ENCODE peak calls at places on chromosomes 5 and 9, in seven cellular contexts. One of them, this sample, is unnamed.

GRCh38 chr9:112764837-112765236 is 14.3 kb downstream of the SNX30 start:
- DNase-seq in CD4-positive, alpha-beta memory T cell: no peak
- DNase-seq in right lobe of liver: peak
- DNase-seq in skeletal muscle cell: no peak
- DNase-seq in GM23248: no peak
- DNase-seq in fibroblast of mammary gland: no peak
- DNase-seq in colonic mucosa: peak
- DNase-seq in this sample: no peak

GRCh38 chr5:174221454-174221853 is 175.9 kb downstream of the NSG2 start:
- DNase-seq in fibroblast of mammary gland: no peak
- DNase-seq in right lobe of liver: no peak
- DNase-seq in GM23248: no peak
- DNase-seq in skeletal muscle cell: no peak
- DNase-seq in CD4-positive, alpha-beta memory T cell: no peak
- DNase-seq in colonic mucosa: no peak
- DNase-seq in this sample: no peak

GRCh38 chr9:133443248-133443647 is 16.5 kb upstream of the CACFD1 start:
- DNase-seq in right lobe of liver: no peak
- DNase-seq in CD4-positive, alpha-beta memory T cell: no peak
- DNase-seq in GM23248: no peak
- DNase-seq in skeletal muscle cell: no peak
- DNase-seq in colonic mucosa: no peak
- DNase-seq in fibroblast of mammary gland: no peak
- DNase-seq in this sample: no peak

GRCh38 chr5:148374693-148375360 is 8.9 kb upstream of the FBXO38 start:
- DNase-seq in CD4-positive, alpha-beta memory T cell: peak
- DNase-seq in GM23248: peak
- DNase-seq in fibroblast of mammary gland: peak
- DNase-seq in colonic mucosa: peak
- DNase-seq in skeletal muscle cell: peak
- DNase-seq in right lobe of liver: no peak
- DNase-seq in this sample: no peak

GRCh38 chr5:32520995-32521394 is 64.4 kb upstream of the SUB1 start:
- DNase-seq in CD4-positive, alpha-beta memory T cell: no peak
- DNase-seq in skeletal muscle cell: no peak
- DNase-seq in right lobe of liver: no peak
- DNase-seq in colonic mucosa: no peak
- DNase-seq in fibroblast of mammary gland: no peak
- DNase-seq in GM23248: peak
- DNase-seq in this sample: no peak

GRCh38 chr5:100043475-100043874 is 491.7 kb upstream of the FAM174A start:
- DNase-seq in GM23248: no peak
- DNase-seq in right lobe of liver: no peak
- DNase-seq in skeletal muscle cell: no peak
- DNase-seq in CD4-positive, alpha-beta memory T cell: no peak
- DNase-seq in colonic mucosa: no peak
- DNase-seq in fibroblast of mammary gland: no peak
- DNase-seq in this sample: no peak

GRCh38 chr9:107367727-107368502 is 84.8 kb downstream of the RAD23B start:
- DNase-seq in right lobe of liver: no peak
- DNase-seq in skeletal muscle cell: no peak
- DNase-seq in CD4-positive, alpha-beta memory T cell: no peak
- DNase-seq in GM23248: no peak
- DNase-seq in fibroblast of mammary gland: no peak
- DNase-seq in colonic mucosa: no peak
- DNase-seq in this sample: no peak

GRCh38 chr9:137079401-137079787 is 2.1 kb downstream of the UAP1L1 start:
- DNase-seq in GM23248: no peak
- DNase-seq in skeletal muscle cell: no peak
- DNase-seq in fibroblast of mammary gland: no peak
- DNase-seq in CD4-positive, alpha-beta memory T cell: no peak
- DNase-seq in right lobe of liver: no peak
- DNase-seq in colonic mucosa: no peak
- DNase-seq in this sample: no peak

GRCh38 chr9:34334337-34334824 is 5.0 kb downstream of the NUDT2 start:
- DNase-seq in CD4-positive, alpha-beta memory T cell: no peak
- DNase-seq in GM23248: no peak
- DNase-seq in fibroblast of mammary gland: no peak
- DNase-seq in skeletal muscle cell: no peak
- DNase-seq in colonic mucosa: no peak
- DNase-seq in right lobe of liver: no peak
- DNase-seq in this sample: no peak

GRCh38 chr5:178940569-178941360 is at the start of gene ZNF454:
- DNase-seq in CD4-positive, alpha-beta memory T cell: no peak
- DNase-seq in fibroblast of mammary gland: peak
- DNase-seq in right lobe of liver: peak
- DNase-seq in GM23248: peak
- DNase-seq in colonic mucosa: peak
- DNase-seq in skeletal muscle cell: peak
- DNase-seq in this sample: no peak

GRCh38 chr5:138978085-138978484 is 103.0 kb upstream of the LRRTM2 start:
- DNase-seq in right lobe of liver: no peak
- DNase-seq in GM23248: peak
- DNase-seq in colonic mucosa: no peak
- DNase-seq in CD4-positive, alpha-beta memory T cell: no peak
- DNase-seq in skeletal muscle cell: no peak
- DNase-seq in fibroblast of mammary gland: no peak
- DNase-seq in this sample: no peak

GRCh38 chr5:4879693-4880303 is 260.3 kb upstream of the ADAMTS16 start:
- DNase-seq in right lobe of liver: peak
- DNase-seq in skeletal muscle cell: peak
- DNase-seq in colonic mucosa: peak
- DNase-seq in GM23248: peak
- DNase-seq in fibroblast of mammary gland: peak
- DNase-seq in CD4-positive, alpha-beta memory T cell: no peak
- DNase-seq in this sample: peak

GRCh38 chr9:117096138-117096537 is 318.7 kb downstream of the ASTN2 start:
- DNase-seq in colonic mucosa: no peak
- DNase-seq in right lobe of liver: no peak
- DNase-seq in fibroblast of mammary gland: no peak
- DNase-seq in CD4-positive, alpha-beta memory T cell: no peak
- DNase-seq in GM23248: no peak
- DNase-seq in skeletal muscle cell: no peak
- DNase-seq in this sample: no peak

GRCh38 chr9:32395483-32396216 is 11.2 kb downstream of the ACO1 start:
- DNase-seq in skeletal muscle cell: peak
- DNase-seq in GM23248: peak
- DNase-seq in fibroblast of mammary gland: peak
- DNase-seq in right lobe of liver: peak
- DNase-seq in colonic mucosa: no peak
- DNase-seq in CD4-positive, alpha-beta memory T cell: no peak
- DNase-seq in this sample: no peak

GRCh38 chr5:129506092-129506491 is 46.0 kb downstream of the ADAMTS19 start:
- DNase-seq in GM23248: peak
- DNase-seq in right lobe of liver: no peak
- DNase-seq in colonic mucosa: no peak
- DNase-seq in skeletal muscle cell: peak
- DNase-seq in CD4-positive, alpha-beta memory T cell: no peak
- DNase-seq in fibroblast of mammary gland: peak
- DNase-seq in this sample: no peak

GRCh38 chr9:135990468-135991429 is 29.6 kb upstream of the UBAC1 start:
- DNase-seq in GM23248: peak
- DNase-seq in skeletal muscle cell: no peak
- DNase-seq in colonic mucosa: peak
- DNase-seq in fibroblast of mammary gland: peak
- DNase-seq in right lobe of liver: peak
- DNase-seq in CD4-positive, alpha-beta memory T cell: peak
- DNase-seq in this sample: peak

DNA sequence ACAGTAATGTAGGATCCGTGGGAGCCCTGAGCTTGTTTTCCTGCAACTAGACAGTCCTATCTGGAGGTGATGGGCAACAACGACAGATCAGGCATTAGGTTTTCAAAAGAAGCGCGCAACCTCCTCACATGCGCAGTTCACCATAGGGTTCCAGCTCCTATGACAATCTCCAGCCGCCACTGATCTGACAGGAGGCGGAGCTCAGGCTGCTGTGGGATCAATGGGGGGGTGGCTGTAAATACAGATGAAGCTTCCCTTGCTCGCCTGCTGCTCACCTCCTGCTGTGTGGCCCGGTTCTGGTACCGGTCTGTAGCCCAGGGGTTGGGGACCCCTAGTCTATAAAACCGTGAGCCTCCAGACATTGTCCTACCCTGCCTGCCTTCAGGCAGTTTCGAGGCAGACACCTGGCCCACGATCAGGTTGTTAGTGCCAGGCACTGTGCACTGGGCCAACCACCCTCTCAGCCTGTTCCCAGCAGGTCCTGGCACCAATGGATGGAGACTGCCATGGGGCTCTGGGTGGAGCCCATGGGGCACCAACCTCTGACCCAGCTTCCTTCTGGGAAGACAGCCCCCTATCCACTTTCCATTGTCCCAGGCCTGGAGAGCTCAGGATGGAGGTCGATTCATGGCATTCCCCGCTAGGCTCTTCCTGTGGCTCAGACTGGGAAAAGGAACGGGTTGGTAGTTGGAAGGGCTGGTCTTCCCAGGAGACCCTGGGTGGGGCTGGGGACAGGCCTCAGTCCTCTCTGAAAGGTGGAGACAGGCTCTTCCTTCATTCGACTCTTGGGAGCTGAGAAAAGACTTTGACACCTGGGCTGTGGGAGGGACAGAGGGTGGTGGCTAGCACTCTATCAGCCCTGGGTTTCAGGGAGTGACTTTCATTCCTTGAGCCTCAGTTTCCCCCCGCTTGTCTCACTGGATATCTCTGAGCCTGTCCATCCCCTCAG is 1.7 kb downstream of the ENDOG start:
- DNase-seq in CD4-positive, alpha-beta memory T cell: no peak
- DNase-seq in skeletal muscle cell: no peak
- DNase-seq in fibroblast of mammary gland: peak
- DNase-seq in colonic mucosa: peak
- DNase-seq in GM23248: peak
- DNase-seq in right lobe of liver: no peak
- DNase-seq in this sample: no peak
- H3K4me3 ChIP-seq in CD4-positive, alpha-beta memory T cell: no peak
- H3K4me3 ChIP-seq in skeletal muscle cell: peak
- H3K4me3 ChIP-seq in fibroblast of mammary gland: no peak
- H3K4me3 ChIP-seq in colonic mucosa: no peak
- H3K4me3 ChIP-seq in GM23248: peak
- H3K4me3 ChIP-seq in right lobe of liver: peak
- H3K4me3 ChIP-seq in this sample: no peak

GRCh38 chr9:84974258-84974657 is 304.7 kb downstream of the NTRK2 start:
- DNase-seq in colonic mucosa: no peak
- DNase-seq in fibroblast of mammary gland: no peak
- DNase-seq in CD4-positive, alpha-beta memory T cell: no peak
- DNase-seq in GM23248: no peak
- DNase-seq in skeletal muscle cell: no peak
- DNase-seq in right lobe of liver: no peak
- DNase-seq in this sample: no peak

GRCh38 chr9:84970432-84970831 is 300.9 kb downstream of the NTRK2 start:
- DNase-seq in right lobe of liver: no peak
- DNase-seq in CD4-positive, alpha-beta memory T cell: no peak
- DNase-seq in GM23248: peak
- DNase-seq in fibroblast of mammary gland: no peak
- DNase-seq in skeletal muscle cell: no peak
- DNase-seq in colonic mucosa: peak
- DNase-seq in this sample: no peak

GRCh38 chr9:84974790-84975189 is 305.3 kb downstream of the NTRK2 start:
- DNase-seq in skeletal muscle cell: no peak
- DNase-seq in colonic mucosa: no peak
- DNase-seq in fibroblast of mammary gland: no peak
- DNase-seq in right lobe of liver: no peak
- DNase-seq in CD4-positive, alpha-beta memory T cell: no peak
- DNase-seq in GM23248: no peak
- DNase-seq in this sample: no peak

GRCh38 chr9:84978761-84979160 is 309.2 kb downstream of the NTRK2 start:
- DNase-seq in GM23248: no peak
- DNase-seq in skeletal muscle cell: no peak
- DNase-seq in fibroblast of mammary gland: no peak
- DNase-seq in colonic mucosa: no peak
- DNase-seq in CD4-positive, alpha-beta memory T cell: no peak
- DNase-seq in right lobe of liver: no peak
- DNase-seq in this sample: no peak

GRCh38 chr9:84975926-84976325 is 306.4 kb downstream of the NTRK2 start:
- DNase-seq in colonic mucosa: no peak
- DNase-seq in fibroblast of mammary gland: no peak
- DNase-seq in CD4-positive, alpha-beta memory T cell: no peak
- DNase-seq in GM23248: no peak
- DNase-seq in skeletal muscle cell: no peak
- DNase-seq in right lobe of liver: no peak
- DNase-seq in this sample: no peak
- H3K4me3 ChIP-seq in colonic mucosa: no peak
- H3K4me3 ChIP-seq in fibroblast of mammary gland: no peak
- H3K4me3 ChIP-seq in CD4-positive, alpha-beta memory T cell: no peak
- H3K4me3 ChIP-seq in GM23248: no peak
- H3K4me3 ChIP-seq in skeletal muscle cell: no peak
- H3K4me3 ChIP-seq in right lobe of liver: no peak
- H3K4me3 ChIP-seq in this sample: no peak

DNA sequence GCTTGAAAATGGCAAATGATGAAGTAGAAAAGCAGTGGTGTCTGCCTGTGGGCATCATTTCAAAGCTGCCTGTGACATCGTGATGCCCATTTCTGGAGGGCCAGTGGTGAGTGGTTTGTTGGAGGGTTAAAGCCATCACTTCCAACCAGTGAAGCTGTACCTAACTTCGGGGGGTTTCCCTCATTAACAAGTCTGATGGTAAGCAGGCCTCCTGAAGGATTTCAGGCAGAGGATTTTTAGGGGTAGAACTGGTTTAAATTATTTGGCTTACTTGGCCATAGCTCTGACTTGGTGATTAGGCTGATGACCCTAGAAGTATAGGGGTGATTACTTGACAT is 10.7 kb downstream of the TNFAIP8 start:
- DNase-seq in CD4-positive, alpha-beta memory T cell: no peak
- DNase-seq in GM23248: no peak
- DNase-seq in skeletal muscle cell: no peak
- DNase-seq in colonic mucosa: no peak
- DNase-seq in fibroblast of mammary gland: no peak
- DNase-seq in right lobe of liver: no peak
- DNase-seq in this sample: no peak
- H3K4me3 ChIP-seq in CD4-positive, alpha-beta memory T cell: no peak
- H3K4me3 ChIP-seq in GM23248: no peak
- H3K4me3 ChIP-seq in skeletal muscle cell: no peak
- H3K4me3 ChIP-seq in colonic mucosa: no peak
- H3K4me3 ChIP-seq in fibroblast of mammary gland: no peak
- H3K4me3 ChIP-seq in right lobe of liver: no peak
- H3K4me3 ChIP-seq in this sample: no peak

DNA sequence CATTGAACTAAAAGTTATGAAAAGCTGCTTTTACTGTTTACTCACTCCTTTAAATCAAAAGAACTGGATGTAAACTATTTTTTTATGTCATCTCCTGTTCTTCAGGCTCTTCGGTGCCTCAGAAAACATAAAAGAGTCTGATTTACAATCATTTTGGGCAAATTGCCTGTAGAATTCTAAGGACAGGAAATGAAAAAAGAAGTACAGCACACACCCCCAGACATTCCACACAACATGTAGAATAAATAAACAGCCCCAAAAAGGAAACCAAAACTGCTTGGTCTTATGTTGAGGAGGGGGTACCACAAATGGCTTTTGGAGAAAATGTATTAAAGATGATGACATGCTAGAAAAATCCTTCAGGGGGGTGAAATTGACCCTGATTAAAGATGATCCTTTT is 57.2 kb downstream of the ITGA1 start:
- DNase-seq in right lobe of liver: no peak
- DNase-seq in CD4-positive, alpha-beta memory T cell: no peak
- DNase-seq in skeletal muscle cell: peak
- DNase-seq in colonic mucosa: no peak
- DNase-seq in fibroblast of mammary gland: peak
- DNase-seq in GM23248: peak
- DNase-seq in this sample: no peak
- H3K4me3 ChIP-seq in right lobe of liver: no peak
- H3K4me3 ChIP-seq in CD4-positive, alpha-beta memory T cell: no peak
- H3K4me3 ChIP-seq in skeletal muscle cell: no peak
- H3K4me3 ChIP-seq in colonic mucosa: no peak
- H3K4me3 ChIP-seq in fibroblast of mammary gland: no peak
- H3K4me3 ChIP-seq in GM23248: peak
- H3K4me3 ChIP-seq in this sample: no peak

GRCh38 chr5:36285837-36286615 is 15.7 kb downstream of the RANBP3L start:
- DNase-seq in fibroblast of mammary gland: no peak
- DNase-seq in CD4-positive, alpha-beta memory T cell: no peak
- DNase-seq in skeletal muscle cell: no peak
- DNase-seq in colonic mucosa: no peak
- DNase-seq in GM23248: no peak
- DNase-seq in right lobe of liver: no peak
- DNase-seq in this sample: no peak
- H3K4me3 ChIP-seq in fibroblast of mammary gland: no peak
- H3K4me3 ChIP-seq in CD4-positive, alpha-beta memory T cell: no peak
- H3K4me3 ChIP-seq in skeletal muscle cell: no peak
- H3K4me3 ChIP-seq in colonic mucosa: no peak
- H3K4me3 ChIP-seq in GM23248: no peak
- H3K4me3 ChIP-seq in right lobe of liver: no peak
- H3K4me3 ChIP-seq in this sample: no peak